ENCODE peak calls at places on chromosomes 13 and 19, in four cellular contexts. X is CD4-positive, CD25-positive, alpha-beta regulatory T cell; K is cardiac muscle cell; E is kidney. R is an unnamed sample. For H3K4me1, the result is how much of the 10 kb centered on the place peaks cover.

GRCh38 chr13:105611424-105611823 is 924.0 kb downstream of the EFNB2 start:
- DNase-seq in X (no peak), K (peak), E (no peak), R (no peak)

GRCh38 chr19:41321600-41322270 is 11.8 kb downstream of the CCDC97 start:
- DNase-seq in X (no peak), K (peak), E (peak), R (peak)

GRCh38 chr19:28554321-28555091 is 658.4 kb downstream of the UQCRFS1 start:
- DNase-seq in X (no peak), K (no peak), E (no peak), R (no peak)

GRCh38 chr19:47694466-47695273 is 18.6 kb upstream of the EHD2 start:
- DNase-seq in X (no peak), K (no peak), E (no peak), R (no peak)

GRCh38 chr13:75175575-75175974 is 306.4 kb downstream of the TBC1D4 start:
- DNase-seq in X (no peak), K (peak), E (no peak), R (no peak)

GRCh38 chr13:106143930-106144709 is 391.3 kb downstream of the EFNB2 start:
- DNase-seq in X (no peak), K (no peak), E (no peak), R (no peak)

GRCh38 chr13:40506592-40507446 is 159.6 kb downstream of the FOXO1 start:
- DNase-seq in X (no peak), K (no peak), E (no peak), R (no peak)

GRCh38 chr19:47633996-47634395 is 25.1 kb downstream of the BICRA start:
- DNase-seq in X (no peak), K (no peak), E (no peak), R (no peak)

GRCh38 chr19:9144920-9145319 is 4.7 kb downstream of the ZNF317 start:
- DNase-seq in X (no peak), K (peak), E (no peak), R (no peak)

GRCh38 chr19:45865269-45865948 is 1.3 kb downstream of the FOXA3 start:
- DNase-seq in X (no peak), K (no peak), E (no peak), R (no peak)

GRCh38 chr19:45863335-45863839 is 440 bp upstream of the SYMPK start:
- DNase-seq in X (no peak), K (no peak), E (no peak), R (no peak)

GRCh38 chr19:45863840-45864628 is at the start of gene FOXA3:
- DNase-seq in X (peak), K (peak), E (peak), R (peak)

GRCh38 chr19:45864629-45865082 is 530 bp downstream of the FOXA3 start:
- DNase-seq in X (no peak), K (no peak), E (no peak), R (no peak)

DNA sequence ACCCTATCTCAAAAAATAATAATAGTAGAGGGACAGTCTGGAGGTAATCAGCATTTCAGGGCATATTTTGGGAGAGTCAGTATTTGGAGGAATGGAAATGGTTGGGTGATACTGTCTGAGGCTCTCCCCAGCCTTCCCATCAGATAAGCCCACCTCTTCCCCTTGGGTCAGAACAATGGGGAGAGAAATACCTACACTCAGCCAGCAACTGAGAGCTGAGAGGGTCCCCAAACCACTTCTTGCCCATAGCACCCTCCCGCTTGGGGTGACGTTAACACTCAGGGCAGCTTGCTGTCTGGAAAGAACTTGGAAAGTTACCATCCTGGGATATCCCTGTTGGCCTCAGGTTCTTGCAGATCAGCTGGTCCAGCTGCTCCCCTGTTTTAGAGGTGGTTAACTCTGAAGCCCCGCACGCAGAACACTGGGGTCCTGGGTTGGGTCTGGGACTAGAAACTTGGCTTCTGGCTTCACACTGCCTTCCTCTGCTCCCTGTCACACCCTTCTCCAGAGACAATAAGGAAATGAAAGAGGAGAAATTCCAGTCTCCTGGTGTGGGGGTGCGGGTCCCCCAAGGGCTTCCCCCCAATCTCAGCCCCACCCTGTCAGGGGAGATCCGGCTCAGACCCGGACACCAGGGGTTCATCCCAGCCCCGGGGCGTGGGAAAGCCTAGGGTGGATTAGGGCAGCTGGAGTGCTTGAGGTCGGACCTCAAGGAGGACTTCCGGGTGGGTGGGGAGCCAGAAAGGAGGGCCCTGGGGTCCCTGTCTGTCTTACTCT is 2.5 kb downstream of the FOXA3 start:
- DNase-seq in X (no peak), K (no peak), E (no peak), R (no peak)
- H3K27ac ChIP-seq in X (no peak), K (no peak), E (no peak), R (no peak)

DNA sequence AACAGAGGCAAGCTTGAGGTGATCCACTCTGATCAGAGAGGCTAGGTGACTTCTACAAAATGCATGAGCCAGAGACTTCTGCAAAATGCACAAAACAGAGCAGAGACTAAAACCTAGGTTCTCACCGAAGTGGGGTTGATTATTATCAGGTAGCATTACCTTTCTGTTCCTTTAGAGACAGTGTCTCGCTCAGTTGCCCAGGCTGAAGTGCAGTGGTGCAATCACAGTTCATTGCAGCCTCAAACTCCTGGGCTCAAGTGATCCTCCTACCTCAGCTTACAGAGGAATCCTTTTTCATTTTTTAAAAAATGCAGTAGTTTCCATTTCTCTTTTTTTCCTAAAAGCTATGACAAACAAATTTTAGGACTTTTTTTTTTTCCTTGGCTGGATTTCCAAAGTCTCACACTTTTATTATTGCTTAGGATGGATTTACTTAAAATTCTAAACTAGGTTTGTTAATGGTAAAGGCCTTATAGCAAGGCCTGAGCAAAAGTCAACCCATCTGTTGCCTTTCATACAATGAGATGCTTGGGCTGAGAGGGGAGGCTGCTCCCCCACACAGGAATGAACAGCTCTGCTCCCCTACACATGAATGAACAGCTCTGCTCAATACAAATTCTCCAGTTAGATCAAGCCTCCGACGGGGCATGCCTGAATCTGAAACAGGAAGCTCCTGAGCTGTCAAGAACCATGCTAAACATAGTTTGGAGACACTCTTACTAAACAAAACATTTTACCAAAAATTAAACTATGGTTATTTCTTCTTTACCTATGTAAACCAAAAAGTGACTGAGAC is 18.8 kb upstream of the TNFRSF19 start:
- DNase-seq in X (no peak), K (peak), E (no peak), R (no peak)
- H3K4me1 ChIP-seq in X (under half), K (under half), E (under half), R (under half)

DNA sequence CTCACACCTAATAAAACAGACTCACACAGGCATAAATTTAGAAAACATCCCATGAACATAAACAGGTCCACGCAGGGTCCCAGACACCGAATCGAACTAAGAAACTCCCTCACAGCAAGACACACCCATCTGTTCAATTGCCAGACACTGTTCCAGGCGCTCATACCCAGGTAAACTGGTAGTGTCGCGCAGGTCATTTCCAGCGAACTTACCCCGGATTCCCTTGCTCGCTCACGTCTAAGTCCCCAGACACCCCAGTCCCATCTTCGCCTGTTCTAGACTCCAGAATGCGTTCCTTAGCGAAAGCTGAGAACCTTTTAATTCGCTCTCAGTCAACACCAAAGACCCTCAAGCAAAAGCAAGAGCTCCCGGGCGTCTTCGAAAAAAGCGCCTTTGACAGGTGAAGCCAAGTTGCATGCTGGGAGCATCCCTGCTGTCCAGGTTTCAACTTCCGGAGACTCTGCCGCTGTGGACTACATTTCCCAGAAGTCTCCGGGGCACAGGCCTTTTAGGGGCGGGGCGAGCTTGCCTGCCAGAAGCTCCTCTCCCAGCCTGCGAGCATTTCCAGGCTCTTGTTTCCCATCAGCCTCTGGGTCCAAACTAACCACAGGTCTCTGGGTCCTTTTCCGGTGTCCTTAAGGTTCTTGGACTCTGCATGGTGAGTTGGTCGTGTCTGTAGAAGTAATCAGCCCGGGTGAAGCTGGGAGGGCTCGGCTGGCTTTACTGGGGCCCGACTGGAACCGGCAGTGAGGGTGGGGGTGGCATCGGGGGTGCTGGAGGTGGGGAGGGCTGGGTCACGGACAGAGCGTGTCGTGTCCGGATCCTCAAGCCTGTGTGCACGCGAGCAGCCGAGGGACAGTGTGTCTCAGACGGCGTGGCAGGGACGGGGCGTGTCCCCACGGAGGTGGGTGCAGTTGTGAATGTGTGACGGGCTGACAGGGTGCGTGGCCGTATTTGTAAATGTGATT is at the start of gene ZNF283:
- DNase-seq in X (peak), K (peak), E (peak), R (peak)
- H3K27ac ChIP-seq in X (peak), K (peak), E (no peak), R (no peak)

DNA sequence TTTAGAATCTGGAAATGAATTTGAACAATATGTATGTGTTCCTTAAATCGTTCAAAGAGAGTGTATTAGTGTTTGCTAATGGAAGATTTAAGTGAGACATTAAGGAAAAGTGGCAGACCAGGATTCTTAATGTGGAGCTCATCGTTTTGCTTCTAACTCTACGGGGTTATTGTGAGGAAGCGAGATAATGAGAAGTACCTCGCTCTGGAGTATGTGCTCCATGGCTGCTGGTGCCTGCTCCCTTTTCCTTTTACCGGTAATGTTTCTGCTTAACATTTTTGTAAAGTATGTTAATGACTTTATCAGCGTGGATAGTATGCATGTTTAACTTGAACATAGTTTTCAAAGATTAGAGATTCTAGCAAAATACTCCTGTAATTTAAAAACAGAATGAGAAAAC is 13.7 kb downstream of the KLF5 start:
- DNase-seq in X (no peak), K (no peak), E (no peak), R (no peak)
- H3K4me1 ChIP-seq in X (under half), K (under half), E (under half), R (under half)